ENCODE peak calls at places on chromosomes 11 and 22, in seven cellular contexts. B is skeletal muscle cell, Y is NCI-H1105 treated with DMSO at 0.1 percent for 48 hours, J is heart left ventricle, U is NCI-H69, O is GF-D8, W is fibroblast of mammary gland. H is an unnamed sample.

GRCh38 chr11:74611369-74611861 is 19.0 kb downstream of the POLD3 start:
- DNase-seq in O (no peak), J (no peak), W (peak; percentile 82), U (peak; percentile 49), B (peak; percentile 39), Y (peak; percentile 51), H (no peak)

GRCh38 chr22:17968126-17968525 is 56.2 kb downstream of the MICAL3 start:
- DNase-seq in B (no peak), W (no peak), O (no peak), J (no peak), U (peak; percentile 94), Y (no peak), H (no peak)

GRCh38 chr11:69554849-69555248 is 73.4 kb downstream of the LINC01488 start:
- DNase-seq in U (no peak), W (no peak), B (no peak), Y (no peak), O (no peak), J (no peak), H (no peak)

GRCh38 chr22:22558972-22559603 is at the start of gene PRAME:
- DNase-seq in B (no peak), J (peak; percentile 25), Y (peak; percentile 81), O (peak; percentile 39), W (peak; percentile 55), U (peak; percentile 98), H (no peak)

GRCh38 chr11:104001474-104001873 is 35.0 kb upstream of the DDI1 start:
- DNase-seq in Y (no peak), W (peak; percentile 36), O (no peak), B (no peak), J (no peak), U (no peak), H (no peak)

GRCh38 chr11:27362749-27363575 is at the start of gene CCDC34:
- DNase-seq in W (peak; percentile 88), U (peak; percentile 99), O (peak; percentile 64), B (peak; percentile 82), J (peak; percentile 90), Y (peak; percentile 94), H (peak; percentile 87)

GRCh38 chr11:10379433-10379832 is 74.6 kb downstream of the ADM start:
- DNase-seq in W (peak; percentile 76), Y (no peak), J (no peak), U (no peak), O (no peak), B (no peak), H (peak; percentile 44)

GRCh38 chr22:31488346-31488883 is 1.2 kb downstream of the EIF4ENIF1 start:
- DNase-seq in Y (no peak), O (no peak), U (no peak), B (no peak), J (no peak), W (no peak), H (no peak)

GRCh38 chr11:123100378-123101085 is 38.6 kb upstream of the HSPA8 start:
- DNase-seq in J (peak; percentile 35), W (peak; percentile 45), O (no peak), B (no peak), U (peak; percentile 78), Y (no peak), H (no peak)

GRCh38 chr11:93623179-93623578 is 38.3 kb upstream of the CEP295 start:
- DNase-seq in B (peak; percentile 16), J (no peak), U (peak; percentile 71), O (peak; percentile 2), Y (no peak), W (no peak), H (no peak)

GRCh38 chr11:24870048-24870447 is 373.2 kb downstream of the LUZP2 start:
- DNase-seq in J (no peak), W (no peak), O (no peak), Y (no peak), U (no peak), B (no peak), H (no peak)

GRCh38 chr22:26483439-26484359 is at the start of the genes HPS4 and SRRD:
- DNase-seq in O (peak; percentile 67), W (peak; percentile 83), J (peak; percentile 91), U (peak; percentile 98), B (peak; percentile 66), Y (peak; percentile 88), H (peak; percentile 66)

GRCh38 chr22:46501701-46502100 is 35.7 kb downstream of the CELSR1 start:
- DNase-seq in U (peak; percentile 15), B (peak; percentile 28), O (no peak), Y (no peak), J (no peak), W (peak; percentile 80), H (peak; percentile 65)

GRCh38 chr11:21552910-21553309 is 640.0 kb upstream of the ANO5 start:
- DNase-seq in O (no peak), B (no peak), W (no peak), U (peak; percentile 90), J (no peak), Y (peak; percentile 39), H (no peak)

GRCh38 chr11:5280582-5281102 is 10.9 kb upstream of the HBE1 start:
- DNase-seq in W (peak; percentile 100), U (peak; percentile 81), O (peak; percentile 1), Y (no peak), J (no peak), B (peak; percentile 98), H (peak; percentile 94)

GRCh38 chr11:93005239-93005638 is 35.8 kb downstream of the MTNR1B start:
- DNase-seq in Y (no peak), J (no peak), U (peak; percentile 83), B (peak; percentile 70), W (peak; percentile 49), O (no peak), H (no peak)

GRCh38 chr22:32622004-32622761 is 147.6 kb downstream of the FBXO7 start:
- DNase-seq in O (no peak), U (no peak), W (peak; percentile 67), J (peak; percentile 58), B (peak; percentile 47), Y (no peak), H (peak; percentile 36)